ENCODE peak calls at places on chromosomes 7 and 10, in eight cellular contexts. J is left lobe of liver, S is right cardiac atrium, T is T-helper 2 cell, M is GM04504, Q is T-helper 1 cell, N is NCI-H1930, Y is fibroblast of lung. B is an unnamed sample.

GRCh38 chr10:112375721-112376577 is 2.0 kb downstream of the ACSL5 start:
- DNase-seq in J (peak; percentile 87), S (peak; percentile 87), T (no peak), M (no peak), Q (peak; percentile 32), N (no peak), Y (peak; percentile 56), B (no peak)

GRCh38 chr10:75014516-75015230 is 96.8 kb upstream of the SAMD8 start:
- DNase-seq in J (no peak), S (no peak), T (no peak), M (no peak), Q (no peak), N (no peak), Y (no peak), B (no peak)

GRCh38 chr7:48094861-48095293 is 5.8 kb downstream of the UPP1 start:
- DNase-seq in J (no peak), S (no peak), T (no peak), M (no peak), Q (no peak), N (no peak), Y (peak; percentile 51), B (no peak)

GRCh38 chr7:18541189-18541870 is 45.8 kb downstream of the HDAC9 start:
- DNase-seq in J (no peak), S (peak; percentile 69), T (no peak), M (peak; percentile 75), Q (no peak), N (no peak), Y (peak; percentile 56), B (no peak)

GRCh38 chr10:98388086-98388655 is 26.8 kb downstream of the PYROXD2 start:
- DNase-seq in J (no peak), S (no peak), T (no peak), M (no peak), Q (no peak), N (no peak), Y (no peak), B (no peak)

GRCh38 chr10:89237849-89238248 is 13.7 kb downstream of the LIPA start:
- DNase-seq in J (no peak), S (no peak), T (no peak), M (no peak), Q (no peak), N (no peak), Y (no peak), B (no peak)

GRCh38 chr7:45180084-45180986 is 22.7 kb downstream of the RAMP3 start:
- DNase-seq in J (peak; percentile 39), S (peak; percentile 16), T (no peak), M (no peak), Q (no peak), N (no peak), Y (no peak), B (no peak)

GRCh38 chr10:78863601-78864239 is 205.0 kb upstream of the ZMIZ1 start:
- DNase-seq in J (no peak), S (no peak), T (no peak), M (no peak), Q (no peak), N (no peak), Y (no peak), B (no peak)

GRCh38 chr10:125004571-125005311 is 62.8 kb downstream of the ZRANB1 start:
- DNase-seq in J (no peak), S (no peak), T (no peak), M (no peak), Q (no peak), N (no peak), Y (no peak), B (no peak)

GRCh38 chr10:102632394-102633062 is 11.8 kb upstream of the TRIM8 start:
- DNase-seq in J (no peak), S (peak; percentile 82), T (no peak), M (no peak), Q (no peak), N (no peak), Y (peak; percentile 66), B (no peak)

B was measured in LNCaP clone FGC.